ENCODE peak calls at places on chromosomes 3 and 15, in four cellular contexts. N is CD8-positive, alpha-beta T cell; O is stimulated activated naive B cell treated with anti-CD40 and anti-IgM and Interleukin-4, amounts not matched to agents 10 μg/mL and 1 μg/mL and 100 μg/mL, for 72 hours; A is stimulated activated CD8-positive, alpha-beta memory T cell treated with anti-CD3 and anti-CD28 coated beads, Interleukin-2, amount 100 ng/mL, for 1 hour. H is an unnamed sample.

GRCh38 chr3:55267206-55267930 is 219.7 kb downstream of the WNT5A start:
- DNase-seq in N (no peak), O (no peak), A (no peak), H (no peak)

GRCh38 chr3:31234143-31234542 is 298.6 kb upstream of the STT3B start:
- DNase-seq in N (no peak), O (no peak), A (no peak), H (no peak)

GRCh38 chr15:67762610-67763368 is 62.5 kb upstream of the SKOR1 start:
- DNase-seq in A (peak; percentile 0), N (peak; percentile 43), O (peak; percentile 54), H (no peak)

GRCh38 chr15:25933456-25934158 is 70.5 kb upstream of the ATP10A start:
- DNase-seq in A (peak; percentile 35), O (peak; percentile 54), N (peak; percentile 75), H (no peak)

GRCh38 chr3:23778451-23778850 is 27.3 kb upstream of the UBE2E1 start:
- DNase-seq in A (no peak), O (no peak), N (no peak), H (no peak)

GRCh38 chr3:180690061-180690460 is 10.8 kb upstream of the CCDC39 start:
- DNase-seq in O (no peak), A (no peak), N (no peak), H (no peak)

GRCh38 chr3:123119802-123120201 is 53.0 kb downstream of the PDIA5 start:
- DNase-seq in O (no peak), N (no peak), A (no peak), H (no peak)

GRCh38 chr3:79872483-79872882 is 104.7 kb upstream of the ROBO1 start:
- DNase-seq in O (no peak), A (no peak), N (no peak), H (no peak)

GRCh38 chr15:75902129-75902557 is 1.5 kb upstream of the FBXO22 start:
- DNase-seq in N (no peak), O (no peak), A (no peak), H (no peak)

GRCh38 chr3:13229291-13229949 is 156.2 kb upstream of the IQSEC1 start:
- DNase-seq in O (no peak), N (no peak), A (no peak), H (no peak)

GRCh38 chr3:51550080-51550819 is 11.7 kb downstream of the RAD54L2 start:
- DNase-seq in N (no peak), A (no peak), O (no peak), H (no peak)

GRCh38 chr3:15884132-15884531 is 86.4 kb upstream of the ANKRD28 start:
- DNase-seq in N (no peak), A (no peak), O (no peak), H (no peak)

GRCh38 chr3:138186803-138187295 is 252 bp upstream of the ARMC8 start:
- DNase-seq in A (peak; percentile 83), N (peak; percentile 91), O (peak; percentile 79), H (no peak)

GRCh38 chr3:155352900-155353490 is 59.5 kb upstream of the STRIT1 start:
- DNase-seq in O (no peak), N (no peak), A (no peak), H (no peak)

GRCh38 chr3:84885199-84885882 is 73.4 kb upstream of the CADM2 start:
- DNase-seq in A (no peak), O (no peak), N (no peak), H (no peak)

GRCh38 chr15:38860253-38860652 is 295.6 kb upstream of the RASGRP1 start:
- DNase-seq in N (no peak), A (no peak), O (no peak), H (no peak)

GRCh38 chr3:27165348-27165747 is 203.8 kb downstream of the NEK10 start:
- DNase-seq in O (no peak), N (no peak), A (no peak), H (no peak)

GRCh38 chr3:38404286-38404685 is 49.4 kb upstream of the ACVR2B start:
- DNase-seq in N (no peak), A (no peak), O (no peak), H (no peak)

GRCh38 chr15:73800662-73801345 is 47.7 kb upstream of the INSYN1 start:
- DNase-seq in O (no peak), A (no peak), N (no peak), H (no peak)

GRCh38 chr3:143529778-143530177 is 318.5 kb downstream of the SLC9A9 start:
- DNase-seq in N (no peak), O (no peak), A (no peak), H (no peak)

GRCh38 chr15:93942140-93942808 is 289.1 kb upstream of the MCTP2 start:
- DNase-seq in A (no peak), N (no peak), O (no peak), H (no peak)

GRCh38 chr15:31516874-31517273 is 190.2 kb downstream of the KLF13 start:
- DNase-seq in O (no peak), A (no peak), N (no peak), H (no peak)

GRCh38 chr15:39472661-39473657 is 107.9 kb upstream of the THBS1 start:
- DNase-seq in O (no peak), A (no peak), N (no peak), H (no peak)

GRCh38 chr3:32973982-32974381 is 22.5 kb downstream of the CCR4 start:
- DNase-seq in O (no peak), N (no peak), A (no peak), H (no peak)

GRCh38 chr3:192816274-192816853 is 89.0 kb upstream of the FGF12 start:
- DNase-seq in A (no peak), O (no peak), N (no peak), H (no peak)

GRCh38 chr15:101050647-101051290 is 131.6 kb downstream of the LRRK1 start:
- DNase-seq in O (no peak), A (no peak), N (no peak), H (no peak)

H was measured in esophagus squamous epithelium.